ENCODE peak calls at places on chromosome 19, in eight cellular contexts. R is GM23248; A is MV-4-11; V is GM12892; Q is HEK293T; J is NCI-H1092; N is naive thymus-derived CD8-positive, alpha-beta T cell; K is neuronal stem cell. U is an unnamed sample.

GRCh38 chr19:4278010-4278409 is 1.1 kb upstream of the SHD start:
- DNase-seq in J (no peak), A (no peak), K (no peak), N (no peak), V (no peak), Q (no peak), R (no peak), U (no peak)

GRCh38 chr19:52492991-52493470 is 34.4 kb upstream of the ZNF808 start:
- DNase-seq in Q (no peak), V (no peak), A (no peak), J (no peak), N (no peak), K (peak; percentile 23), R (no peak), U (no peak)

GRCh38 chr19:7676376-7676775 is 514 bp upstream of the MCEMP1 start:
- DNase-seq in A (peak; percentile 96), K (no peak), Q (no peak), V (no peak), J (no peak), R (no peak), N (no peak), U (no peak)

GRCh38 chr19:8204961-8205360 is 4.2 kb upstream of the CERS4 start:
- DNase-seq in V (no peak), Q (no peak), A (no peak), R (no peak), J (no peak), K (no peak), N (no peak), U (no peak)

GRCh38 chr19:38095411-38096308 is 128.4 kb downstream of the DPF1 start:
- DNase-seq in A (peak; percentile 72), J (peak; percentile 52), N (peak; percentile 74), R (peak; percentile 81), V (no peak), K (peak; percentile 67), Q (peak; percentile 76), U (peak; percentile 96)

GRCh38 chr19:47813304-47813994 is 8.3 kb upstream of the CRX start:
- DNase-seq in J (peak; percentile 20), Q (peak; percentile 89), K (peak; percentile 77), R (peak; percentile 56), A (peak; percentile 59), V (peak; percentile 61), N (peak; percentile 87), U (peak; percentile 40)

GRCh38 chr19:48615145-48616040 is 517 bp upstream of the FAM83E start:
- DNase-seq in N (no peak), A (no peak), J (no peak), K (no peak), Q (no peak), V (no peak), R (no peak), U (no peak)

GRCh38 chr19:49423985-49424303 is 703 bp upstream of the PTH2 start:
- DNase-seq in V (no peak), N (no peak), Q (no peak), A (no peak), K (no peak), J (no peak), R (no peak), U (no peak)

GRCh38 chr19:47490847-47491246 is 6.8 kb upstream of the KPTN start:
- DNase-seq in A (no peak), J (no peak), V (no peak), Q (no peak), R (no peak), K (no peak), N (no peak), U (no peak)

GRCh38 chr19:47026156-47026555 is 6.5 kb downstream of the NPAS1 start:
- DNase-seq in R (no peak), A (no peak), Q (no peak), V (no peak), J (no peak), K (no peak), N (no peak), U (no peak)

GRCh38 chr19:16542894-16543498 is 759 bp upstream of the CHERP start:
- DNase-seq in R (peak; percentile 54), J (no peak), V (no peak), Q (no peak), A (no peak), N (no peak), K (peak; percentile 5), U (no peak)

GRCh38 chr19:39246951-39247669 is 1.5 kb downstream of the IFNL4 start:
- DNase-seq in K (no peak), N (peak; percentile 68), R (peak; percentile 47), V (no peak), A (no peak), J (no peak), Q (no peak), U (no peak)

GRCh38 chr19:5947435-5947834 is 30.5 kb downstream of the RANBP3 start:
- DNase-seq in Q (no peak), N (no peak), V (no peak), R (peak; percentile 90), K (no peak), J (no peak), A (peak; percentile 93), U (no peak)

GRCh38 chr19:33219261-33219812 is 6.3 kb downstream of the SLC7A10 start:
- DNase-seq in N (no peak), K (no peak), J (no peak), A (no peak), R (no peak), Q (no peak), V (no peak), U (no peak)

GRCh38 chr19:11127905-11128304 is 27.7 kb downstream of the SPC24 start:
- DNase-seq in R (no peak), J (no peak), K (no peak), Q (no peak), V (no peak), N (no peak), A (no peak), U (no peak)

GRCh38 chr19:41937976-41938375 is 9.7 kb upstream of the ERFL start:
- DNase-seq in K (no peak), V (no peak), R (no peak), N (no peak), A (peak; percentile 14), J (no peak), Q (no peak), U (no peak)

GRCh38 chr19:50205681-50206138 is 2.3 kb downstream of the MYH14 start:
- DNase-seq in K (no peak), A (no peak), J (no peak), V (no peak), N (no peak), R (no peak), Q (no peak), U (no peak)

GRCh38 chr19:44841255-44841654 is 4.8 kb upstream of the NECTIN2 start:
- DNase-seq in J (no peak), R (no peak), A (no peak), Q (no peak), V (no peak), K (no peak), N (no peak), U (no peak)

GRCh38 chr19:12159773-12160414 is 3.0 kb upstream of the ZNF136 start:
- DNase-seq in V (no peak), K (no peak), R (no peak), J (no peak), N (no peak), A (no peak), Q (no peak), U (no peak)

GRCh38 chr19:44943801-44944249 is 1.8 kb downstream of the APOC4 start:
- DNase-seq in K (no peak), V (peak; percentile 82), A (peak; percentile 97), R (peak; percentile 69), Q (no peak), J (no peak), N (no peak), U (no peak)

GRCh38 chr19:55641376-55642152 is 762 bp downstream of the ZNF580 start:
- DNase-seq in J (no peak), N (peak; percentile 69), K (no peak), A (no peak), R (peak; percentile 61), V (no peak), Q (no peak), U (peak; percentile 65)

GRCh38 chr19:14006766-14007562 is 844 bp upstream of the RFX1 start:
- DNase-seq in V (no peak), N (peak; percentile 73), Q (peak; percentile 70), A (no peak), J (no peak), R (no peak), K (no peak), U (no peak)